ENCODE peak calls at places on chromosomes 3 and 15, in five cellular contexts. L is WERI-Rb-1, Y is left ventricle myocardium inferior, H is fibroblast of lung, G is prostate gland. E is an unnamed sample.

GRCh38 chr15:100308222-100309007 is 33.4 kb downstream of the ADAMTS17 start:
- DNase-seq in L (no peak), Y (no peak), G (peak; percentile 30), H (no peak), E (no peak)

GRCh38 chr15:79452244-79453051 is 20.3 kb downstream of the MINAR1 start:
- DNase-seq in G (no peak), H (no peak), L (no peak), Y (no peak), E (no peak)

GRCh38 chr15:83565553-83566159 is 88.3 kb upstream of the ADAMTSL3 start:
- DNase-seq in H (peak; percentile 16), Y (no peak), G (no peak), L (no peak), E (peak; percentile 54)

GRCh38 chr3:37148208-37148607 is 26.2 kb downstream of the LRRFIP2 start:
- DNase-seq in H (no peak), Y (no peak), L (peak; percentile 37), G (no peak), E (no peak)

GRCh38 chr3:191414286-191414685 is 46.7 kb upstream of the PYDC2 start:
- DNase-seq in H (peak; percentile 38), L (no peak), G (no peak), Y (no peak), E (no peak)

GRCh38 chr15:92451225-92451825 is 57.6 kb downstream of the ST8SIA2 start:
- DNase-seq in L (no peak), G (no peak), Y (no peak), H (peak; percentile 99), E (peak; percentile 12)

GRCh38 chr3:58654466-58654865 is 12.1 kb downstream of the FAM3D start:
- DNase-seq in H (no peak), G (no peak), L (no peak), Y (no peak), E (no peak)

GRCh38 chr3:129599607-129600006 is 6.9 kb downstream of the PLXND1 start:
- DNase-seq in G (no peak), H (peak; percentile 87), Y (peak; percentile 71), L (no peak), E (peak; percentile 47)

GRCh38 chr3:29353807-29354206 is 72.9 kb downstream of the RBMS3 start:
- DNase-seq in H (no peak), Y (no peak), L (no peak), G (no peak), E (no peak)

GRCh38 chr3:14453841-14454630 is 51.6 kb downstream of the SLC6A6 start:
- DNase-seq in L (no peak), Y (no peak), G (no peak), H (peak; percentile 37), E (no peak)

GRCh38 chr15:101520395-101520794 is 30.9 kb upstream of the PCSK6 start:
- DNase-seq in G (no peak), Y (no peak), L (no peak), H (no peak), E (no peak)

GRCh38 chr3:16467368-16467767 is 46.1 kb downstream of the RFTN1 start:
- DNase-seq in L (no peak), G (no peak), Y (no peak), H (no peak), E (no peak)

GRCh38 chr15:43901485-43901884 is 74.7 kb downstream of the WDR76 start:
- DNase-seq in Y (no peak), L (no peak), G (no peak), H (no peak), E (no peak)

GRCh38 chr15:73573572-73573971 is 59.6 kb downstream of the NPTN start:
- DNase-seq in H (peak; percentile 44), Y (no peak), L (peak; percentile 42), G (peak; percentile 64), E (no peak)

GRCh38 chr3:10162147-10162546 is 2.6 kb upstream of the IRAK2 start:
- DNase-seq in Y (no peak), H (no peak), G (no peak), L (no peak), E (no peak)

GRCh38 chr15:69857686-69858391 is 239.9 kb downstream of the TLE3 start:
- DNase-seq in L (no peak), G (no peak), Y (no peak), H (no peak), E (no peak)

GRCh38 chr3:116886202-116886893 is 176.8 kb downstream of the TUSC7 start:
- DNase-seq in H (no peak), L (no peak), G (no peak), Y (no peak), E (no peak)

GRCh38 chr3:38728008-38728407 is 78.5 kb upstream of the SCN5A start:
- DNase-seq in L (no peak), Y (no peak), H (no peak), G (no peak), E (no peak)

GRCh38 chr3:195900426-195901355 is 7.7 kb downstream of the TNK2 start:
- DNase-seq in G (no peak), H (peak; percentile 81), Y (peak; percentile 57), L (no peak), E (no peak)

GRCh38 chr15:31485431-31485830 is 158.8 kb downstream of the KLF13 start:
- DNase-seq in L (no peak), Y (no peak), H (no peak), G (no peak), E (no peak)

GRCh38 chr3:127549826-127550487 is 40.6 kb downstream of the TPRA1 start:
- DNase-seq in G (no peak), L (no peak), H (no peak), Y (no peak), E (no peak)

GRCh38 chr3:193843447-193844301 is 250.7 kb downstream of the OPA1 start:
- DNase-seq in Y (no peak), H (no peak), G (peak; percentile 37), L (no peak), E (no peak)

GRCh38 chr15:86235667-86236066 is 156.0 kb downstream of the AGBL1 start:
- DNase-seq in G (no peak), Y (no peak), H (no peak), L (no peak), E (no peak)

GRCh38 chr15:44668925-44669324 is 5.5 kb upstream of the SPG11 start:
- DNase-seq in Y (no peak), H (no peak), G (no peak), L (no peak), E (no peak)

GRCh38 chr15:48360841-48361240 is 29.6 kb downstream of the DUT start:
- DNase-seq in Y (no peak), G (no peak), L (no peak), H (peak; percentile 58), E (no peak)

GRCh38 chr15:74203914-74204431 is 1.4 kb upstream of the STRA6 start:
- DNase-seq in H (peak; percentile 86), Y (peak; percentile 25), L (peak; percentile 76), G (no peak), E (peak; percentile 86)

GRCh38 chr3:52280046-52280445 is 1.6 kb upstream of the WDR82 start:
- DNase-seq in Y (no peak), H (peak; percentile 59), G (no peak), L (no peak), E (peak; percentile 78)
- H3K4me3 ChIP-seq in Y (peak overlapping the region; percentile 95), H (no peak overlapping the region), G (no peak overlapping the region), L (no peak overlapping the region), E (peak overlapping the region; percentile 98)

GRCh38 chr15:78041946-78042345 is 35.6 kb downstream of the TBC1D2B start:
- DNase-seq in L (no peak), H (no peak), Y (no peak), G (no peak), E (no peak)
- H3K36me3 ChIP-seq in L (peaks cover 8% of the 10 kb centered on the region), H (no peaks in the 10 kb centered on the region), Y (peaks cover 26% of the 10 kb centered on the region), G (no peaks in the 10 kb centered on the region), E (peaks cover 18% of the 10 kb centered on the region)

DNA sequence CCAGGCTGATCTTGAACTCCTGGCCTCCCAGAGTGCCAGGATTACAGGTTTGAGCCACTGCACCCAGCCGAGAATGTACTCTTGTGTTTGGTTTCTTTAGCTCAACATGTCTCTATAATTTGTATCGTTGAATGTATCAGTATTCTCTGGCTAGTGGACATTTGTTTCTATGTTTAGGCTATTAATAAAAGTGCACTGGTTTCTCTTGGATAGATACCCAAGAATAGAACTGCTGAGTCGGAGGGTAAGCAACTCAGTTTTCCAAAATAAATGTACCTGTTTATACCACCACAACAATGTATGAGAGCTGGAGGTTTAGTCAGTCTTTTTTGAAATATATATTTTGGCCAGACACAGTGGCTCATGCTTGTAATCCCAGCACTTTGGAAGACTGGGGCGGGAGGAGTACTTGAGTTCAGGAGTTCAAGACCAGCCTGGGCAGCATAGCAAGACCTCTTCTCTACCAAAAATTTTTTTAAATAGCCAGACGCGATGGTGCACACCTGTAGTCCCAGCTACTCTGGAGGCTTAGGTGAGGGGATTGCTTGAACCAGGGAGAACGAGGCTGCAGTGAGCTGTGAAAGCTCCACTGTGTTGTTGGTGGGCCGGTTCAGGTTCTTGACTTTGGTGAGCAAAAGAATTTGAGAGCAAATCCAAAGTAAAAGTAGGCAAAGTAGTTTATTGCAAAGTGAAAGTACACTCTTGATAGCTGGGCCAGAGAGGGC is 7.7 kb upstream of the IVD start:
- DNase-seq in G (no peak), Y (no peak), H (no peak), L (no peak), E (no peak)
- H3K4me3 ChIP-seq in G (no peak overlapping the region), Y (no peak overlapping the region), H (no peak overlapping the region), L (no peak overlapping the region), E (no peak overlapping the region)

DNA sequence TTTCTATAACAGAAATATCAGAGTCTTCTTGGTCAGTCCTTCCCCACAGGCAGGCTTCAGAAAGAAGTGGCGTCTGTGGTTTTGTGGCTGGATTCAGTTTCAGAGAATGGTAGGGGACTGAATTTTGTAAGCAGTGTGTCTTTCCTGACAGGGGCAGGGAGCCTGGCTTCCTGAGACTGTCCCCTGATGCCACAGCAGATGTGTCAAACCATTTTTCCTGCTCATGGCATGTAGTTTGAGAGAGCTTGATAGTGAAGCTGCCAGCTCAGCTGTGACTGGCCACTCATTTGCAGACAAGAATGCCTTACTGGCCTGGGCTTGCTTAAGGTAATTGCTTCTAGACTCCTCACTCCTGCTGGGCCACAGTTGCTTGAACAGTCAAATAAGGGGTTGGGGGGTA is 26.4 kb downstream of the LARS2 start:
- DNase-seq in H (no peak), Y (no peak), G (no peak), L (no peak), E (no peak)
- H3K36me3 ChIP-seq in H (peaks cover 2% of the 10 kb centered on the region), Y (peaks cover 36% of the 10 kb centered on the region), G (no peaks in the 10 kb centered on the region), L (no peaks in the 10 kb centered on the region), E (peaks cover 26% of the 10 kb centered on the region)

DNA sequence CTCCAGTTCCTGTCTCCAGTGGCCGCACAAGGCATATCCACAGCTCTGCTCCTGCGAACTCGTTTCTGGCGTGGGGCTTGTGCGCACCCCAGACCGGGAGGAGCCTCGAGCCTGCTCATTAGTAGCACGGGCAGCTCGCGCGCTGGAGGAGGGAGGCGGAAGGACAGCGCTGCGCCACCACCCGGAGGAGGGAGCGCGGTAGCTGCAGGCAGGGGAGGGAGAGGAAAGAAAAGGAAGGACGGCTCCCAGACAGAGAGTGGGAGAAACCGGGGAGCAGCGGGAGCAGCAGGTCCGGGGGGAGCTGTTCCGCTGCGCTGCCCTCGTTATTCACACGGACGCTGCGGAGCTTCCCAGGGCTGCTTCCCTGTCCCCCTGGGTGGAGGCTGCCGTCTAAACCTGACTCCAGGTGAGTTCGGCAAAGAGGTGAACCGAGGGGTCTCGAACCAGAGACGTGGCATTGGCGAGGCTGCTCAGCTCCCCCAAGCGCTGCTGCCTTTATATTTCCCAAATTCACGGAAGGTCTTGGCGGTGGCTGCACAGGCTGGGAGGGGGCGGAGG is 121.3 kb upstream of the ZNF717 start:
- DNase-seq in L (peak; percentile 90), G (no peak), Y (no peak), H (peak; percentile 45), E (peak; percentile 89)
- H3K4me3 ChIP-seq in L (peak overlapping the region; percentile 74), G (no peak overlapping the region), Y (no peak overlapping the region), H (peak overlapping the region; percentile 65), E (peak overlapping the region; percentile 58)

E was measured in adipocyte.